ENCODE peak calls at places on chromosome 5, in six cellular contexts. Y is WTC11, C is cardiac fibroblast, O is neural crest cell, T is epithelial cell of esophagus, F is mesothelial cell of epicardium. X is an unnamed sample.

GRCh38 chr5:65907138-65907537 is 19.2 kb upstream of the ERBIN start:
- DNase-seq in Y (no peak), C (peak; percentile 30), O (no peak), T (peak; percentile 77), F (no peak), X (no peak)

GRCh38 chr5:39717186-39717897 is 292.6 kb upstream of the DAB2 start:
- DNase-seq in Y (no peak), C (peak; percentile 67), O (no peak), T (no peak), F (no peak), X (no peak)

GRCh38 chr5:177303925-177304391 is 359 bp downstream of the PRELID1 start:
- DNase-seq in Y (no peak), C (peak; percentile 24), O (no peak), T (no peak), F (no peak), X (no peak)

GRCh38 chr5:95806687-95807086 is 15.8 kb downstream of the GLRX start:
- DNase-seq in Y (no peak), C (no peak), O (no peak), T (no peak), F (no peak), X (no peak)

GRCh38 chr5:138726848-138727247 is 26.4 kb upstream of the CTNNA1 start:
- DNase-seq in Y (no peak), C (no peak), O (no peak), T (no peak), F (no peak), X (no peak)

GRCh38 chr5:156359452-156359851 is 32.5 kb downstream of the SGCD start:
- DNase-seq in Y (no peak), C (peak; percentile 10), O (no peak), T (no peak), F (no peak), X (no peak)

GRCh38 chr5:96726802-96727201 is 64.6 kb downstream of the CAST start:
- DNase-seq in Y (no peak), C (no peak), O (no peak), T (no peak), F (no peak), X (no peak)

GRCh38 chr5:1224631-1225030 is 550 bp upstream of the SLC6A18 start:
- DNase-seq in Y (no peak), C (no peak), O (no peak), T (no peak), F (no peak), X (no peak)

GRCh38 chr5:96601811-96602244 is 60.3 kb upstream of the CAST start:
- DNase-seq in Y (peak; percentile 19), C (peak; percentile 86), O (peak; percentile 68), T (peak; percentile 73), F (no peak), X (peak; percentile 68)

GRCh38 chr5:149063017-149063687 is at the start of gene SH3TC2:
- DNase-seq in Y (peak; percentile 66), C (peak; percentile 23), O (peak; percentile 48), T (peak; percentile 82), F (peak; percentile 54), X (peak; percentile 83)

GRCh38 chr5:75362474-75362975 is 25.5 kb downstream of the HMGCR start:
- DNase-seq in Y (no peak), C (no peak), O (no peak), T (no peak), F (no peak), X (no peak)

GRCh38 chr5:95272530-95272929 is 12.4 kb downstream of the MCTP1 start:
- DNase-seq in Y (no peak), C (no peak), O (no peak), T (no peak), F (no peak), X (no peak)

GRCh38 chr5:6592611-6593010 is 40.2 kb downstream of the NSUN2 start:
- DNase-seq in Y (no peak), C (peak; percentile 43), O (no peak), T (peak; percentile 49), F (no peak), X (no peak)

GRCh38 chr5:111755942-111756353 is 1.0 kb downstream of the NREP start:
- DNase-seq in Y (no peak), C (peak; percentile 79), O (no peak), T (no peak), F (no peak), X (no peak)

GRCh38 chr5:140321796-140322195 is 18.9 kb upstream of the PFDN1 start:
- DNase-seq in Y (no peak), C (no peak), O (no peak), T (no peak), F (no peak), X (peak; percentile 62)

GRCh38 chr5:109105631-109106267 is 304.0 kb downstream of the PJA2 start:
- DNase-seq in Y (no peak), C (peak; percentile 96), O (no peak), T (peak; percentile 82), F (no peak), X (no peak)

GRCh38 chr5:180332051-180332517 is 21.1 kb downstream of the GFPT2 start:
- DNase-seq in Y (peak; percentile 86), C (peak; percentile 38), O (no peak), T (no peak), F (no peak), X (no peak)

GRCh38 chr5:10707198-10708187 is 53.5 kb downstream of the DAP start:
- DNase-seq in Y (no peak), C (peak; percentile 52), O (no peak), T (peak; percentile 34), F (no peak), X (no peak)

GRCh38 chr5:53114988-53115387 is 5.4 kb upstream of the MOCS2 start:
- DNase-seq in Y (no peak), C (peak; percentile 52), O (no peak), T (peak; percentile 39), F (no peak), X (no peak)
- TF ChIP-seq CTCF in Y (no peak), C (peak; percentile 14), O (peak; percentile 55), T (peak; percentile 34), F (peak; percentile 26), X (no peak)

GRCh38 chr5:9544502-9545300 is 1.2 kb downstream of the SEMA5A start:
- DNase-seq in Y (peak; percentile 93), C (peak; percentile 85), O (peak; percentile 97), T (peak; percentile 85), F (peak; percentile 95), X (peak; percentile 97)
- TF ChIP-seq CTCF in Y (peak; percentile 91), C (peak; percentile 96), O (peak; percentile 93), T (peak; percentile 84), F (peak; percentile 96), X (peak; percentile 65)

DNA sequence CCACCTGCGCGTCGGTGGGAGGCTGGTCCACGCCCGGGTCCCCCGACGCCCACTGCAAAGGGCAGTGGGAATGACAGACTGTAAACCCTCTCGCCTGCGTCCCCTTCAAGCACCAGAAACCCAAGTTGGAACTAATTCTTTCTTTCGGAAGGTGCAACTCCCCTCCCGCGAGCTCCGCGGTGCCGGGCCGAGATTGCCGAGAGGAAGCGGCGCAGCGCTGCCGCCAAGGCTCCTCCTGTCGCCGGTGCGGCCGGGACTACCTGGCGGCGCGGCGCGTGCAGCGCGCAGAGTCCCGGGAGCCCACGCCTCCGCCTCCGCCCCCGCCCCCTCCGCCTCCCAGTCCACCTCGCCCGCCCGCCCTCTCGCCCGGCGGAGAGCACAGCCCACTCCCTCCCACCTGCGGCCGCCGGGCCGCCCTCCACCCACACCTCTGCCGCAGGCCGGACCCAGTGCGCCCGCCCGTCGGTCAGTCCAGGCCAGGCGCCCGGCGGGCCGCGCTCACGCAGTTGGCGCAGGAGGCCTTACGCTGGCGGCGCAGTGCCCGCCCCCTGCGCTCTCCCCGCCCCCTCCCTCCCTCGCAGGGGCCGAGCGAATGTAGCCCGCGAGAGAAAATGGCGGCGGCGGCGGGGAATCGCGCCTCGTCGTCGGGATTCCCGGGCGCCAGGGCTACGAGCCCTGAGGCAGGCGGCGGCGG is at the start of gene MAP3K1:
- DNase-seq in Y (peak; percentile 73), C (peak; percentile 68), O (peak; percentile 75), T (peak; percentile 82), F (peak; percentile 84), X (peak; percentile 96)
- TF ChIP-seq CTCF in Y (no peak), C (no peak), O (no peak), T (peak; percentile 17), F (no peak), X (no peak)

GRCh38 chr5:36363101-36363500 is 61.4 kb upstream of the RANBP3L start:
- DNase-seq in Y (peak; percentile 16), C (peak; percentile 82), O (no peak), T (peak; percentile 82), F (no peak), X (no peak)
- TF ChIP-seq CTCF in Y (no peak), C (peak; percentile 30), O (no peak), T (peak; percentile 41), F (no peak), X (no peak)

GRCh38 chr5:43010956-43011355 is 29.2 kb downstream of the ANXA2R start:
- DNase-seq in Y (no peak), C (no peak), O (no peak), T (no peak), F (no peak), X (no peak)

GRCh38 chr5:43006411-43007202 is 33.5 kb downstream of the ANXA2R start:
- DNase-seq in Y (no peak), C (peak; percentile 59), O (no peak), T (peak; percentile 51), F (no peak), X (no peak)

GRCh38 chr5:43007246-43007910 is 32.7 kb downstream of the ANXA2R start:
- DNase-seq in Y (peak; percentile 80), C (peak; percentile 96), O (peak; percentile 72), T (peak; percentile 92), F (peak; percentile 85), X (peak; percentile 96)

GRCh38 chr5:43007911-43008368 is 32.2 kb downstream of the ANXA2R start:
- DNase-seq in Y (peak; percentile 73), C (peak; percentile 85), O (peak; percentile 64), T (peak; percentile 75), F (peak; percentile 71), X (peak; percentile 94)

DNA sequence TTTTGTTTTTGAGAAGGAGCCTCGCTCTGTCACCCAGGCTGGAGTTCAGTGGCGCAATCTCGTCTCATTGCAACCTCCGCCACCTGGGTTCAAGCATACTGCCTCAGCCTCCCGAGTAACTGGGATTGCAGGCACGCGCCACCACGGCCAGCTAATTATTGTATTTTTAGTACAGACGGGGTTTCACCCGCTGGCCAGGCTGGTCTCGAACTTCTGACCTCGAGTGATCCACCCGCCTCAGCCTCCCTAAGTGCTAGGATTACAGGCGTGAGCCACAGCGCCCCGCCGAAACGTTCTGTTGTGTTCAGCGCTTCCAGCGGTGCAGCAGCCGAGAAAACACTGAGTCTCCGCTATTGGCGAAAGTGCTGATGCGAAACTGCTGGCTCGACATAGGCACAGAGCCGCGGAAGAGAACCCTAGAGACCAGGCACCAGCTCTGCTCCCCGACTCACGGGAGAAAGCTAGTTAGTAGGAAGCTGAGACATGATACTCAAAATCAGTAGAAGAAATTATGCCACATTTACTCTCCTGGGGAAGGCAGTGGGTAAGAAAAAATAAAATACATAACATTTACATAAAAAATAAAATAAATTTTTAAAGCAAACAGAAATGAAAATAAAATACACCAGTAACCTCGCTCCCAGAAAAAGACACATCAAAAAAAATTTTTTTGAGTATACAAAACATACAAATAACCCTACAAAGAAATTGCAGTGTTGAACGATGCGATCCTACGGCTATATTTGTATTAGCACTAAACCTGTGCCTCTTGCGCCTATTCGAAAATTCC is 31.6 kb downstream of the ANXA2R start:
- DNase-seq in Y (peak; percentile 90), C (peak; percentile 89), O (peak; percentile 88), T (peak; percentile 94), F (peak; percentile 84), X (peak; percentile 90)
- TF ChIP-seq CTCF in Y (no peak), C (no peak), O (peak; percentile 35), T (peak; percentile 12), F (no peak), X (no peak)